ENCODE peak calls at places on chromosomes 11 and 22, in eight cellular contexts. Z is OCI-M1; U is activated T-cell treated with anti-CD3 and anti-CD28 coated beads, Interleukin-2, amount 50 U/mL, for 4 hours; R is NCI-H1092; X is NCI-H1105 treated with DMSO at 0.1 percent for 48 hours; J is SW480; M is foreskin melanocyte; O is DMS153. F is an unnamed sample.
A peak's percentile ranks its signal among the peaks of the same experiment; 100 is the strongest.

GRCh38 chr11:33500331-33500730 is 200.3 kb downstream of the C11orf91 start:
- DNase-seq in R (no peak), U (no peak), Z (no peak), X (no peak), O (no peak), M (no peak), J (no peak), F (no peak)

GRCh38 chr11:587978-588380 is 11.7 kb downstream of the PHRF1 start:
- DNase-seq in U (peak; percentile 73), O (no peak), X (no peak), R (no peak), Z (no peak), M (no peak), J (no peak), F (no peak)

GRCh38 chr11:76642341-76642740 is 28.2 kb downstream of the LRRC32 start:
- DNase-seq in X (no peak), U (no peak), R (no peak), Z (no peak), M (no peak), O (no peak), J (no peak), F (no peak)

GRCh38 chr11:67548555-67549110 is 25.4 kb upstream of the CABP2 start:
- DNase-seq in R (no peak), U (no peak), M (no peak), O (no peak), Z (no peak), X (no peak), J (no peak), F (no peak)

GRCh38 chr11:46161201-46161600 is 39.9 kb upstream of the PHF21A start:
- DNase-seq in X (no peak), R (no peak), O (no peak), M (no peak), J (no peak), Z (no peak), U (no peak), F (no peak)

GRCh38 chr11:107857550-107858216 is 904 bp downstream of the SLC35F2 start:
- DNase-seq in Z (no peak), X (no peak), M (no peak), J (no peak), O (no peak), R (no peak), U (no peak), F (no peak)

GRCh38 chr11:120121914-120122473 is 15.9 kb downstream of the TRIM29 start:
- DNase-seq in J (peak; percentile 95), Z (peak; percentile 31), M (no peak), R (no peak), X (no peak), U (no peak), O (no peak), F (no peak)

GRCh38 chr22:30205281-30206115 is 41.1 kb downstream of the LIF start:
- DNase-seq in J (peak; percentile 97), R (no peak), O (peak; percentile 38), X (no peak), M (no peak), Z (no peak), U (no peak), F (peak; percentile 87)

GRCh38 chr22:49211176-49211575 is 616.5 kb downstream of the BRD1 start:
- DNase-seq in R (no peak), J (no peak), X (no peak), U (no peak), O (no peak), Z (no peak), M (no peak), F (no peak)